ENCODE peak calls at places on chromosome 2, in nine cellular contexts. Z is Peyer's patch, D is cardiac fibroblast, S is H9, C is spleen, Y is GM10248, V is tibial artery, I is stomach, H is sigmoid colon. K is an unnamed sample.
A peak's percentile ranks its signal among the peaks of the same experiment; 100 is the strongest.

GRCh38 chr2:73611867-73612266 is 30.4 kb downstream of the NAT8 start:
- DNase-seq in D (no peak), V (no peak), H (no peak), C (no peak), Y (no peak), Z (no peak), S (no peak), I (no peak), K (no peak)

GRCh38 chr2:47660167-47660566 is 122.8 kb upstream of the MSH6 start:
- DNase-seq in V (no peak), Z (no peak), Y (no peak), C (no peak), S (no peak), H (no peak), D (no peak), I (no peak), K (no peak)

GRCh38 chr2:217816396-217816869 is 186.4 kb downstream of the TNS1 start:
- DNase-seq in D (peak; percentile 68), S (no peak), V (no peak), Y (no peak), I (no peak), C (no peak), H (peak; percentile 92), Z (no peak), K (no peak)

GRCh38 chr2:68119504-68119903 is 38.2 kb upstream of the PNO1 start:
- DNase-seq in Z (no peak), S (no peak), Y (no peak), D (no peak), C (no peak), V (no peak), H (no peak), I (no peak), K (no peak)

GRCh38 chr2:20524412-20525040 is 77.7 kb downstream of the RHOB start:
- DNase-seq in Y (peak; percentile 65), H (peak; percentile 80), S (no peak), D (peak; percentile 53), Z (peak; percentile 67), C (no peak), I (no peak), V (no peak), K (no peak)

GRCh38 chr2:85503168-85503610 is 35.8 kb upstream of the MAT2A start:
- DNase-seq in V (peak; percentile 60), Z (peak; percentile 88), C (peak; percentile 59), I (peak; percentile 38), S (no peak), Y (no peak), D (no peak), H (no peak), K (no peak)

GRCh38 chr2:145887915-145888314 is 1368.0 kb upstream of the ZEB2 start:
- DNase-seq in Z (no peak), D (no peak), H (no peak), I (no peak), S (no peak), V (no peak), C (no peak), Y (no peak), K (no peak)

GRCh38 chr2:210177769-210178168 is 6.6 kb upstream of the KANSL1L start:
- DNase-seq in V (no peak), C (no peak), H (no peak), S (peak; percentile 75), Z (no peak), D (no peak), Y (no peak), I (no peak), K (no peak)

GRCh38 chr2:181152221-181152620 is 171.8 kb downstream of the UBE2E3 start:
- DNase-seq in S (no peak), H (no peak), C (no peak), V (no peak), Z (no peak), Y (no peak), I (no peak), D (no peak), K (no peak)

GRCh38 chr2:10810175-10811161 is 2.1 kb downstream of the PDIA6 start:
- DNase-seq in H (peak; percentile 11), Z (no peak), D (peak; percentile 31), C (no peak), S (no peak), Y (no peak), V (no peak), I (no peak), K (no peak)

GRCh38 chr2:45345331-45346305 is 265.4 kb downstream of the SRBD1 start:
- DNase-seq in S (no peak), I (no peak), H (no peak), D (no peak), Y (no peak), C (no peak), V (no peak), Z (no peak), K (no peak)

GRCh38 chr2:211875488-211875887 is 663.1 kb downstream of the ERBB4 start:
- DNase-seq in C (no peak), V (no peak), I (no peak), Y (no peak), H (no peak), D (no peak), S (no peak), Z (no peak), K (no peak)

GRCh38 chr2:1856922-1857321 is 112.6 kb upstream of the PXDN start:
- DNase-seq in D (no peak), I (no peak), Z (peak; percentile 19), Y (no peak), H (no peak), S (no peak), V (no peak), C (no peak), K (no peak)

GRCh38 chr2:231306791-231307440 is 88.6 kb upstream of the B3GNT7 start:
- DNase-seq in Y (no peak), S (no peak), H (no peak), D (no peak), C (no peak), V (no peak), Z (no peak), I (no peak), K (no peak)

GRCh38 chr2:149606251-149606811 is 18.8 kb upstream of the MMADHC start:
- DNase-seq in I (no peak), S (no peak), Y (no peak), H (no peak), Z (no peak), D (no peak), C (no peak), V (no peak), K (no peak)

DNA sequence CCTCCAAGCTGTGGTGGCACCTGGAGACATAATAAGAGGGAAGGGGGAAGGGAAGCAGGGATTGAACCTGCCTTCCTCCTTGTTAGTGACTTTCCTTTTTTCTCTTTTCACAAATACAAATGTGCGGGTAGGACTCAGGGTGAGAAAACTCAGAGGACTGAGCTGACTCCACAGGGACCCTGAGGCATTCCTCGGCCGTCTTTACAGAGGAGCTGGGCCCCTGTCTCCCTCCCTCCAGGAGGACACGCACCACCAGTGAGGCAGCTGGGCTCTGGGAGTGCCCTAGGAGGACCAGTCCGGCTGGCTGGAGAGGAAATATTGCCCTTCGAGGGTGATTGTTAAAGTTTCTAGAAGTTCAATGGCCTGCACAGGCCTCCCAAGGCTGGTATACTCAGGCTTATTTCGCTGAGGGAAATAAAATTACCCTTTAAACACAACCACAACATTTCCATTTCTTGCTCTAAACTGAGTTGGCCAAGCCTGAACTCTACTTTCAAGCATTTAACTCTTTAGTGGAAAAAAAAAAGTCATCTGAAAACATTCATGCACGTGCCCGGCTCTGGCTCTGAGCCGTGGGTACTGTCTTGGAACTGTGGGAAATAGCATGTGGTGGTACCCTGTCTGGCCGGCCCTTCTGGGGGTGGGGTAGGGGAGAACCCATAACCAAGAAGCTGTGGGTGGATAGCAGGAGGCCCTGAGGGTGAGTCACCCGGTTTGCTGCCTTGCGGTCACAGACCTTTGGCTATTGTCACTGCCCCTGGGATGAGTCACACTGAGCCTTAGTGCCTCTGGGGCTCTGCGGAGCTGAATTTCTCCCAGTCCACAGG is 116.0 kb downstream of the COPS8 start:
- DNase-seq in C (no peak), H (peak; percentile 67), I (peak; percentile 25), Y (peak; percentile 61), Z (no peak), D (peak; percentile 85), S (no peak), V (peak; percentile 84), K (peak; percentile 66)
- TF ChIP-seq CTCF in C (no peak), H (no peak), I (no peak), Y (no peak), Z (no peak), D (no peak), S (no peak), V (no peak), K (no peak)

DNA sequence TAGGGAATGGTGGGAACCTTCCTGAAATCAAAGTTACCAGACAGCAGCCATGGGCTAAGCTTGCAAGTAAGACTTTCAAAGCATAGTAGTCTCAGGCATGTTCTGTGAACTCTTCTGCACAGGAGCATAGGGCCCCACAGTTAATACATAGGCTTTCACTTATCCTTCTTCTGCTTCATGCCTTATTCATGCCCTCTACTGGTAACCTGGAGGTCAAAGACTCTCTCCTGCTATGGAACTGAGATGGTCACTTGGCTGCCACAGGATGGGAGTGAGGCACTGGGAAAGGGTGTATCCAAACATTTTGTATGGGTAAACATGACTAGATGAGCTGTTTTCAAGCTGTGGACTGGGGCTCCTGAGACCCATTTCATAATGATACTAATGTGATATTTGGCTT is 49.1 kb upstream of the ZNF638 start:
- DNase-seq in Z (no peak), D (peak; percentile 7), C (no peak), I (no peak), H (no peak), V (no peak), S (no peak), Y (no peak), K (no peak)
- TF ChIP-seq CTCF in Z (no peak), D (no peak), C (no peak), I (peak; percentile 17), H (no peak), V (no peak), S (peak; percentile 46), Y (peak; percentile 32), K (no peak)

DNA sequence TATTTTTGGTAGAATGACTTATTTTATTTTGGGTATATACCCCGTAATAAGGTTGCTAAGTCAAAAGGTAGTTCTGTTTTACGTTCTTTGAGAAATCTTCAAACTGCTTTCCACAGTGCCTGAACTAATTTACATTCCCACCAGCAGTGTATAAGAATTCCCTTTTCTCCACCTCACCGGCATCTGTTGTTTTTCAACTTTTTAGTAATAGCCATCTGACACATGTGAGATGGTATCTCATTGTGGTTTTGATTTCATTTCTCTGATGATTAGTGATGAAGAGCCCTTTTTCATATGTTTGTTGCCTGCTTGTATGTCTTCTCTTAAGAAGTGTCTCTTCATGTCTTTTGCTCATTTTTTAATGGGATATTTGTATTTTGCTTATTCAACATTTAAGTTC is 215.2 kb upstream of the TFPI start:
- DNase-seq in Y (no peak), V (no peak), C (no peak), Z (no peak), S (no peak), I (no peak), D (no peak), H (no peak), K (no peak)
- TF ChIP-seq CTCF in Y (no peak), V (no peak), C (no peak), Z (no peak), S (no peak), I (no peak), D (no peak), H (no peak), K (no peak)

GRCh38 chr2:100422320-100422719 is 4.9 kb upstream of the CHST10 start:
- DNase-seq in Z (no peak), Y (no peak), I (no peak), D (peak; percentile 51), V (no peak), C (no peak), S (peak; percentile 55), H (no peak), K (no peak)
- TF ChIP-seq CTCF in Z (no peak), Y (peak; percentile 21), I (no peak), D (peak; percentile 78), V (peak; percentile 17), C (no peak), S (peak; percentile 71), H (peak; percentile 43), K (peak; percentile 77)

K was measured in chondrocyte.